ENCODE peak calls at places on chromosomes 12 and 14, in four cellular contexts. H is HepG2, J is HCT116, N is GM23338. F is an unnamed sample.

GRCh38 chr12:120181991-120182631 is 12.4 kb downstream of the GCN1 start:
- DNase-seq in H (peak; percentile 63), J (no peak), N (no peak), F (no peak)

GRCh38 chr12:42296503-42297109 is 29.3 kb downstream of the ZCRB1 start:
- DNase-seq in H (peak; percentile 50), J (no peak), N (peak; percentile 88), F (no peak)

GRCh38 chr12:27332407-27333310 is at the start of gene BMAL2:
- DNase-seq in H (peak; percentile 20), J (no peak), N (peak; percentile 76), F (no peak)

GRCh38 chr12:79635676-79636075 is 55.1 kb downstream of the PAWR start:
- DNase-seq in H (no peak), J (no peak), N (no peak), F (peak; percentile 53)

GRCh38 chr12:25769076-25769945 is 189.2 kb upstream of the RASSF8 start:
- DNase-seq in H (no peak), J (no peak), N (no peak), F (no peak)

GRCh38 chr12:6461401-6462233 is 8.9 kb downstream of the VAMP1 start:
- DNase-seq in H (no peak), J (no peak), N (no peak), F (peak; percentile 26)

GRCh38 chr14:22885975-22886374 is 3.0 kb downstream of the REM2 start:
- DNase-seq in H (no peak), J (no peak), N (no peak), F (no peak)

GRCh38 chr14:58977366-58977765 is 211.1 kb upstream of the DAAM1 start:
- DNase-seq in H (no peak), J (no peak), N (no peak), F (no peak)

GRCh38 chr12:46224401-46224800 is 44.4 kb downstream of the SLC38A1 start:
- DNase-seq in H (no peak), J (no peak), N (no peak), F (no peak)

GRCh38 chr14:29521526-29522137 is 406.0 kb downstream of the PRKD1 start:
- DNase-seq in H (no peak), J (no peak), N (peak; percentile 76), F (no peak)

GRCh38 chr12:99810718-99811593 is 163.4 kb downstream of the GARIN6 start:
- DNase-seq in H (peak; percentile 9), J (peak; percentile 15), N (peak; percentile 18), F (peak; percentile 59)

GRCh38 chr12:116194935-116195431 is 82.5 kb downstream of the MED13L start:
- DNase-seq in H (no peak), J (no peak), N (no peak), F (no peak)

DNA sequence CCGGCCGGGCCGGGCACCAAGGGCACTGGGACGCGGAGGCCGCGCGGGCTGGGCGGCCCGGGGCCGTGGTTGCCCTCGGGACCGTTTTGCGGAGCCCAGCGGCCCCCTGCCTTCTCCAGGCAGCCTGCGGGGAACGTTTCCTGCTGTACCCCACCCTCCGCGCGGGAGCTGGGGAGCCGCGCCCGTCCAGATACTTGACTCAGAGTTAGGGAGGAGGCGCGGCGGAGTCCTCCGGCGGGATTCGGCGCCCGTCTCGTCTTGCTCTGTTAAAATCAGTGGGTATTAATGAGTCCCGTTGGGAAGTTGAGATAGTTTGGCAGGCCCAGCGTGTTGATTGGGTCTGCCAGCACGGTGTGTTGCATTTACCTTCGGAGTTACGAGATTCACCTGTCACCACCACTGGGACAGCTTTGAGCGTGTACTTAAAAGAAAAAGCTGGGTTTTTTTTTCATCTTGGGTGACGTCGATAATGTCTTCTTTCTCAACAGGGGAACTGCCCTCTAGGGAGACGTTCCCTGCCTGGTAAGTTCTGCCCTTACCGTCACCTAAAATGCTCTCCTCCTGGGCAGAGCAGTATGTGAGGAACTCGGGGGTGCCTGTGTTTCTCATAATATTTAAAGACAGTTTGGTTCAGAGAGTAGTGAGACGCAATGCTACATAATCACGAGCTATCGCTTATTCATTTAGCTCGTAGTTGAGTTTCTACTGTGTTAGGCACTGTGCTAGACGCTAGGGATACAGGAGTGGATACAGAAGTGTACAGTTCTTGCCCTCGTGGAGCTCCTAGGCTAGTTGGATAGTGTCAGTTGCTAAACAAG is 596 bp downstream of the DLST start:
- DNase-seq in H (no peak), J (no peak), N (peak; percentile 65), F (no peak)
- TF ChIP-seq EZH2 in H (no peak), J (no peak), N (no peak), F (no peak)

GRCh38 chr12:114407034-114407420 is 1.1 kb upstream of the TBX5 start:
- DNase-seq in H (no peak), J (no peak), N (no peak), F (no peak)
- H3K4me3 ChIP-seq in H (no peak overlapping the region), J (no peak overlapping the region), N (no peak overlapping the region), F (no peak overlapping the region)

GRCh38 chr12:57514720-57515467 is 5.4 kb downstream of the DDIT3 start:
- DNase-seq in H (no peak), J (no peak), N (no peak), F (no peak)
- TF ChIP-seq POLR2AphosphoS5 in H (no peak), J (peak; percentile 54), N (no peak), F (no peak)

DNA sequence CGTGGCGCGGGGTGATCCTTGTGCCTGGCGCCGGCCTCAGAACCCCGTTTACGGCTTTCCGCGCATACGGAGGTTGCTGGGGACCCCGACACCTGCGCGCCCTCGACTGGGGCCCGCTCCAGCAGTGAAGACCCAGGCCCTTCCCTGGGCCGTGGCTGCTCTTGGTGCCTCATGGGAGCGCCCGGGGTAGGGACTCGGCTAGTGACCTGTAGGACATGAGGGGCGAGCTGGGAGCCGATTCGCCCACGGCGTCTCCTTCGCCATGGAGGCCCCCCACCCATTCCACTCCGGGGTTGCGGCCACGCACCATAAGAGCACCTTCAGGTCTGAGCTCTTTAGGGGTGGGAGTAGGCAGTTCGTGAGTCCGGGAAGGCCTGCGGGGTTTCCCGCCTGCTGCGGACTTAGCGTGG is 14.2 kb upstream of the PAX9 start:
- DNase-seq in H (no peak), J (no peak), N (peak; percentile 47), F (no peak)
- TF ChIP-seq EZH2 in H (no peak), J (no peak), N (no peak), F (no peak)

DNA sequence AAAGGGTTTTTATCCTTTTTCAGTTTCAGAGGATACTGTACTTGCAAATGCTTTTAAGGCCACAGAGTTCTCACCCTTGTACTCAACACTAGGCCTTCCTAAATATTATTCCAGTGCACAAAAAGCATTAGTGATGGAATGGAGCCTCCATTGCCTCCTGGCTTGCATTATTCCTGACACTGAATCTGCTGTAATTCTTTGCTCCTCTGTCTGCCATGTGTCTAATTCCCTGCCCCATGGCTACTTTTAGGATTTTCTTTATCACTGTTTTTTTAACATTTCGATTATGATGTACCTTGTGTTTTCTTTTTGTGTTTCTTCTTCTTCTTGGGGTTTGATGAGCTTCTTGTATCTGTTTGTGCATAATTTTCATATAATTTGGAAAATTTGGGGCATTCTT is 29.5 kb downstream of the SUSD6 start:
- DNase-seq in H (no peak), J (no peak), N (no peak), F (no peak)
- H3K4me3 ChIP-seq in H (no peak overlapping the region), J (no peak overlapping the region), N (no peak overlapping the region), F (no peak overlapping the region)

GRCh38 chr14:93184391-93185332 is at the start of the genes LYSET and MOAP1:
- DNase-seq in H (peak; percentile 79), J (no peak), N (peak; percentile 94), F (no peak)
- TF ChIP-seq POLR2AphosphoS5 in H (peak; percentile 82), J (peak; percentile 88), N (peak; percentile 90), F (peak; percentile 73)

DNA sequence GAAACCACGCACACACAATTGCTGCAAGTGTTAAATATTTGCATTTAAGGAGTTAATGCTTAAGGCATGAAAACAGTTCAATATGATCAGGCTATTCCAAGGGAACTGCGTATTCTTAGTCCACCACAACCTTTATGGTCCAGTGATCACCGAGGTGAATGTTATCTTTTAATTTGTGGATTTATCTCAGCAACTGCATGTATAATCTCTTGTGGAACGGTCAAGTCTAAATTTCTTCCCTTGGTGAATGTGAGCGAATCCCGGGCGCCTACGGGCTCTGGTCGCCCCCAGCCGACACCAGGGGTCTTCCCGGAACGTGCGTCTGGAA is 999 bp upstream of the AK7 start:
- DNase-seq in H (no peak), J (no peak), N (no peak), F (no peak)
- TF ChIP-seq EZH2 in H (no peak), J (no peak), N (no peak), F (no peak)

GRCh38 chr12:4267904-4268548 is 5.5 kb upstream of the CCND2 start:
- DNase-seq in H (no peak), J (no peak), N (no peak), F (no peak)
- H3K4me3 ChIP-seq in H (no peak overlapping the region), J (no peak overlapping the region), N (peak overlapping the region; percentile 99), F (peak overlapping the region; percentile 89)

F was measured in SK-N-MC.